ENCODE peak calls at places on chromosomes 6 and 20, in four cellular contexts. A is IMR-90, L is H1, Y is H9. B is an unnamed sample.

GRCh38 chr6:27296106-27296783 is 15.8 kb downstream of the POM121L2 start:
- DNase-seq in A (peak; percentile 41), L (peak; percentile 69), Y (peak; percentile 85), B (peak; percentile 92)

GRCh38 chr6:106128981-106129761 is 43.0 kb downstream of the PRDM1 start:
- DNase-seq in A (peak; percentile 84), L (no peak), Y (no peak), B (no peak)

GRCh38 chr6:43887340-43887858 is 117.4 kb downstream of the VEGFA start:
- DNase-seq in A (no peak), L (no peak), Y (no peak), B (peak; percentile 40)

GRCh38 chr6:169722362-169723199 is 1.7 kb downstream of the PHF10 start:
- DNase-seq in A (peak; percentile 88), L (peak; percentile 50), Y (peak; percentile 34), B (peak; percentile 51)

GRCh38 chr6:147724454-147724853 is 216.0 kb downstream of the SAMD5 start:
- DNase-seq in A (no peak), L (no peak), Y (no peak), B (peak; percentile 48)

GRCh38 chr6:125041740-125042459 is 79.7 kb downstream of the RNF217 start:
- DNase-seq in A (peak; percentile 83), L (no peak), Y (no peak), B (no peak)

GRCh38 chr6:106555767-106556166 is 73.5 kb downstream of the RTN4IP1 start:
- DNase-seq in A (no peak), L (no peak), Y (no peak), B (no peak)

GRCh38 chr6:43695078-43695966 is 7.7 kb upstream of the MRPS18A start:
- DNase-seq in A (no peak), L (peak; percentile 63), Y (peak; percentile 50), B (peak; percentile 50)

GRCh38 chr20:19211252-19211651 is 1.2 kb upstream of the SLC24A3 start:
- DNase-seq in A (no peak), L (no peak), Y (no peak), B (no peak)

GRCh38 chr20:34522969-34523871 is 7.0 kb downstream of the DYNLRB1 start:
- DNase-seq in A (peak; percentile 81), L (peak; percentile 81), Y (peak; percentile 84), B (peak; percentile 89)

GRCh38 chr6:105780146-105780860 is 305.8 kb upstream of the PRDM1 start:
- DNase-seq in A (peak; percentile 73), L (no peak), Y (no peak), B (no peak)

GRCh38 chr6:13303668-13304017 is 24.7 kb downstream of the TBC1D7 start:
- DNase-seq in A (peak; percentile 81), L (peak; percentile 24), Y (no peak), B (no peak)

GRCh38 chr20:15507151-15507550 is 1066.1 kb downstream of the KIF16B start:
- DNase-seq in A (no peak), L (no peak), Y (no peak), B (no peak)
- H4K5ac ChIP-seq in A (no peak overlapping the region), L (no peak overlapping the region), Y (no peak overlapping the region), B (no peak overlapping the region)

GRCh38 chr6:29793036-29793356 is 34.6 kb upstream of the HLA-G start:
- DNase-seq in A (no peak), L (no peak), Y (no peak), B (no peak)
- H3K18ac ChIP-seq in A (no peak overlapping the region), L (no peak overlapping the region), Y (no peak overlapping the region), B (no peak overlapping the region)

DNA sequence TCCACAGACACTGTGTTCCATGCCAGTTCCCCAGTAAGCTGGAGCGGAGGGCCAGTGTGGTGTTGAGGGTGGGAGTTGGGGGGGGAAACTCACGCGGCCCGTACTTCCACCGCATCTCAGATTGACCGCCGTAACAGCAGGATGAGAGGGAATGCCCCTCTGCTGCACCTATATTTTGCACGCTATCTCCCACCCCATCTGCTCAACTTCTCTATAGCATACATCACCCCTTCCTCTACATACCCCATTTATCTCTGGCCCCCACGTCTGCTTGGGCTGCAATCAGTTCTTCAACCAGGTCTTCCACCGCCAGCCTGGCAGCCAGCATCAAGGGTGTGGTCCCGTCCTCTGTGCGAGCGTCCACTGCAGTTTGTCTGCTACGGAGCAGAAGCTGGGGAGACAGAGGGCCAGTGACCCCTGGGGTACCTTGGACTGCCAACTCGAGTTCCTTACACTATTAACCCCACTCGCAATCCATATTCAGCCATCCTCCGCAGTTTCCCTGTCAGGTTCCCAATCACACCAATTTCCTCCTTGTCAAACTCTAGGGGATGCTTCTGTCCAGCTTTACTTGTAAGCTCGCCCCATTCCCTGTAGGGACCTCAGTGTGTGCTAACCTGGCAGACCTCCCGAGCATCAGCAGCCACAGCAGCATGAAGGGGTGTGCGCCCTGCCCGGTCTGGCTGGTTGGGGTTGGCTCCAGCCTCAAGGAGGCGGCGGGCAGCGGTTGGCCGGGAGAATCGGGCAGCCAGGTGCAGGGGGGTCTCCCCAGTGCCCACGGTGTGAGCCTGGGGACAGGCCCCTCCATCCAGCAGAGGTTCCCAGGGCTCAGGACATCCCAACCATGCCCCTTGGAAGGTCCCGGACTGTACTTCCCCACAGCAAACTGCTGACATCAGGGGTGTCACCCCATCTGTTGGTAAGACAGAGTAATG is 4.5 kb upstream of the GPSM3 start:
- DNase-seq in A (peak; percentile 12), L (peak; percentile 58), Y (peak; percentile 54), B (peak; percentile 41)
- H2BK120ac ChIP-seq in A (peak overlapping the region; percentile 61), L (peak overlapping the region; percentile 69), Y (peak overlapping the region; percentile 93), B (no peak overlapping the region)

GRCh38 chr6:166031275-166031674 is 136.4 kb downstream of the TBXT start:
- DNase-seq in A (no peak), L (no peak), Y (no peak), B (no peak)

GRCh38 chr6:166032366-166033171 is 135.1 kb downstream of the TBXT start:
- DNase-seq in A (peak; percentile 90), L (peak; percentile 59), Y (peak; percentile 76), B (peak; percentile 85)

GRCh38 chr6:166041277-166041676 is 126.4 kb downstream of the TBXT start:
- DNase-seq in A (no peak), L (no peak), Y (no peak), B (no peak)

GRCh38 chr6:166040292-166040691 is 127.4 kb downstream of the TBXT start:
- DNase-seq in A (no peak), L (no peak), Y (no peak), B (peak; percentile 90)

GRCh38 chr6:166036321-166037105 is 131.1 kb downstream of the TBXT start:
- DNase-seq in A (peak; percentile 70), L (no peak), Y (no peak), B (no peak)
- H4K5ac ChIP-seq in A (peak overlapping the region; percentile 5), L (no peak overlapping the region), Y (no peak overlapping the region), B (no peak overlapping the region)

GRCh38 chr20:32524871-32525501 is 60.1 kb downstream of the NOL4L start:
- DNase-seq in A (no peak), L (no peak), Y (no peak), B (no peak)

GRCh38 chr20:32523613-32524218 is 61.4 kb downstream of the NOL4L start:
- DNase-seq in A (no peak), L (no peak), Y (no peak), B (no peak)

GRCh38 chr20:32522525-32522774 is 62.7 kb downstream of the NOL4L start:
- DNase-seq in A (no peak), L (no peak), Y (no peak), B (no peak)

GRCh38 chr20:32521780-32522524 is 63.2 kb downstream of the NOL4L start:
- DNase-seq in A (peak; percentile 49), L (peak; percentile 92), Y (peak; percentile 90), B (peak; percentile 78)

GRCh38 chr20:32522775-32523612 is 62.1 kb downstream of the NOL4L start:
- DNase-seq in A (peak; percentile 55), L (no peak), Y (no peak), B (no peak)
- H3K18ac ChIP-seq in A (no peak overlapping the region), L (no peak overlapping the region), Y (no peak overlapping the region), B (no peak overlapping the region)

GRCh38 chr6:35489995-35490791 is 6.7 kb downstream of the TEAD3 start:
- DNase-seq in A (peak; percentile 81), L (no peak), Y (peak; percentile 88), B (peak; percentile 93)

GRCh38 chr6:35490821-35491557 is 5.9 kb downstream of the TEAD3 start:
- DNase-seq in A (no peak), L (no peak), Y (no peak), B (no peak)

GRCh38 chr6:35488517-35488862 is 8.4 kb downstream of the TEAD3 start:
- DNase-seq in A (no peak), L (no peak), Y (no peak), B (no peak)

GRCh38 chr6:35487653-35488516 is 9.0 kb downstream of the TEAD3 start:
- DNase-seq in A (peak; percentile 54), L (peak; percentile 53), Y (peak; percentile 62), B (no peak)

GRCh38 chr6:35489066-35489465 is 7.8 kb downstream of the TEAD3 start:
- DNase-seq in A (no peak), L (no peak), Y (no peak), B (no peak)
- H2BK120ac ChIP-seq in A (peak overlapping the region; percentile 89), L (no peak overlapping the region), Y (no peak overlapping the region), B (peak overlapping the region; percentile 62)

DNA sequence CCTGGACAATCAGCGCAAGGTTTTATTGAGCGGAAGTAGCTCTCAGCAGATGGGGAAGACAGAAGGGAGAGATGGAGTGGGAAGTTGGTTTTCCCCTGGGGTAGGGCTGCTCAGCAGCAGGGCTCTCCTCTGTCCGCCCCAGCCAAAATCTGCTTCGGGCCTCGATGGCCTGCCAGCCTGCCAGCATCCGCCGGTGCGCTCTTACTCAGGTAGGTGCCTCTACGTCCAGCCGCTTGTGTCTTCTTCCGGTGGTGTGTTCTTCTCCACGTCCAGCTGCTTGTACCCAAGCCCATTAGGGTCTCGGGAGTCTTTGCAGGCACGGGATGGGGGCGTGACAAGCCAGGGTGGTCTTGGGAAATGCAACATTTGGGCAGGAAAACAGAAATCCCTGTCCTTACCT is 1340.0 kb upstream of the MAP3K7 start:
- DNase-seq in A (no peak), L (no peak), Y (no peak), B (no peak)
- H4K5ac ChIP-seq in A (no peak overlapping the region), L (no peak overlapping the region), Y (no peak overlapping the region), B (no peak overlapping the region)

GRCh38 chr6:167679791-167680604 is 146.7 kb upstream of the AFDN start:
- DNase-seq in A (no peak), L (no peak), Y (no peak), B (no peak)
- H3K18ac ChIP-seq in A (no peak overlapping the region), L (peak overlapping the region; percentile 28), Y (no peak overlapping the region), B (no peak overlapping the region)

GRCh38 chr6:397604-398003 is 6.1 kb downstream of the IRF4 start:
- DNase-seq in A (no peak), L (no peak), Y (no peak), B (no peak)

GRCh38 chr6:398558-399078 is 7.1 kb downstream of the IRF4 start:
- DNase-seq in A (no peak), L (no peak), Y (no peak), B (no peak)

GRCh38 chr6:399785-400517 is 8.4 kb downstream of the IRF4 start:
- DNase-seq in A (no peak), L (no peak), Y (no peak), B (no peak)

GRCh38 chr6:397056-397455 is 5.5 kb downstream of the IRF4 start:
- DNase-seq in A (no peak), L (no peak), Y (no peak), B (no peak)

DNA sequence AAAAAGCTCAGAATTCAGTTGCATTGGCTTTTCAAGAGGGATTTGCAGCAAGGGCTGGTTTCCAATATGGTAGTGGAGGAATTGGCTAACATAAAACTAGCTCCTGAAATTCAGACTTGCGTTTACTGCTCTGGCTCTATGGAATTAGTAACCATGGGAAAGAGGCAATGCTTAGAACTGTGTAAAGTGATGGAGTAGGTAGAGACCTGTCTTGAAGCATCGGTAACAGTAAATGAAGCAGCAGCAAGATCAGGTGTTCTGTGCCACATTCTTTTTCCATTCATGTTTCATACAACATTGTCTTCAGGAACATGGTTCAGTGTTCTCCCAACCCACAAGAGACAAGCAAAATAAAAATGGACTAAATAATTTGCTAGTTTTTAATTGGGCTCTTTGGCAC is 6.5 kb downstream of the IRF4 start:
- DNase-seq in A (no peak), L (no peak), Y (no peak), B (no peak)
- H2BK120ac ChIP-seq in A (no peak overlapping the region), L (no peak overlapping the region), Y (no peak overlapping the region), B (no peak overlapping the region)